ENCODE peak calls at places on chromosome 22, in seven cellular contexts. O, F, N, L, B, H and Y are unnamed samples.

GRCh38 chr22:39778055-39778454 is 115.5 kb downstream of the ENTHD1 start:
- ATAC-seq in O (no peak), F (no peak), N (no peak), L (no peak), B (no peak), H (no peak), Y (no peak)

GRCh38 chr22:43171019-43171491 is 15.9 kb downstream of the TTLL12 start:
- ATAC-seq in O (no peak), F (no peak), N (no peak), L (no peak), B (no peak), H (no peak), Y (no peak)

GRCh38 chr22:28791124-28791523 is 9.2 kb downstream of the XBP1 start:
- ATAC-seq in O (no peak), F (no peak), N (no peak), L (no peak), B (no peak), H (no peak), Y (no peak)

GRCh38 chr22:39369186-39369585 is 19.4 kb downstream of the SYNGR1 start:
- ATAC-seq in O (no peak), F (no peak), N (no peak), L (no peak), B (no peak), H (no peak), Y (no peak)

GRCh38 chr22:21952586-21953571 is at the start of gene PPM1F:
- ATAC-seq in O (peak; percentile 90), F (peak; percentile 86), N (peak; percentile 89), L (peak; percentile 95), B (peak; percentile 94), H (peak; percentile 90), Y (peak; percentile 90)

GRCh38 chr22:20808844-20809243 is 34.9 kb downstream of the SERPIND1 start:
- ATAC-seq in O (no peak), F (peak; percentile 25), N (no peak), L (no peak), B (no peak), H (no peak), Y (no peak)

GRCh38 chr22:23533771-23534191 is 46.3 kb downstream of the IGLL1 start:
- ATAC-seq in O (no peak), F (no peak), N (no peak), L (no peak), B (no peak), H (no peak), Y (no peak)

GRCh38 chr22:42425337-42425988 is 6.7 kb downstream of the NFAM1 start:
- ATAC-seq in O (no peak), F (no peak), N (peak; percentile 73), L (no peak), B (no peak), H (no peak), Y (no peak)

GRCh38 chr22:26442086-26442756 is 13.2 kb downstream of the ASPHD2 start:
- ATAC-seq in O (no peak), F (no peak), N (no peak), L (no peak), B (no peak), H (no peak), Y (no peak)

GRCh38 chr22:37501176-37501609 is 15.0 kb upstream of the MFNG start:
- ATAC-seq in O (no peak), F (no peak), N (peak; percentile 55), L (no peak), B (peak; percentile 14), H (no peak), Y (peak; percentile 39)

GRCh38 chr22:29270475-29271271 is 2.6 kb downstream of the EWSR1 start:
- ATAC-seq in O (no peak), F (no peak), N (no peak), L (no peak), B (no peak), H (no peak), Y (no peak)

GRCh38 chr22:36746571-36746970 is 29.3 kb downstream of the IFT27 start:
- ATAC-seq in O (no peak), F (no peak), N (no peak), L (no peak), B (no peak), H (no peak), Y (no peak)

GRCh38 chr22:48368975-48369525 is 1458.6 kb downstream of the BRD1 start:
- ATAC-seq in O (no peak), F (no peak), N (no peak), L (no peak), B (no peak), H (no peak), Y (no peak)

GRCh38 chr22:30212363-30212995 is 34.1 kb downstream of the LIF start:
- ATAC-seq in O (peak; percentile 63), F (no peak), N (peak; percentile 77), L (peak; percentile 72), B (peak; percentile 95), H (peak; percentile 81), Y (peak; percentile 64)

DNA sequence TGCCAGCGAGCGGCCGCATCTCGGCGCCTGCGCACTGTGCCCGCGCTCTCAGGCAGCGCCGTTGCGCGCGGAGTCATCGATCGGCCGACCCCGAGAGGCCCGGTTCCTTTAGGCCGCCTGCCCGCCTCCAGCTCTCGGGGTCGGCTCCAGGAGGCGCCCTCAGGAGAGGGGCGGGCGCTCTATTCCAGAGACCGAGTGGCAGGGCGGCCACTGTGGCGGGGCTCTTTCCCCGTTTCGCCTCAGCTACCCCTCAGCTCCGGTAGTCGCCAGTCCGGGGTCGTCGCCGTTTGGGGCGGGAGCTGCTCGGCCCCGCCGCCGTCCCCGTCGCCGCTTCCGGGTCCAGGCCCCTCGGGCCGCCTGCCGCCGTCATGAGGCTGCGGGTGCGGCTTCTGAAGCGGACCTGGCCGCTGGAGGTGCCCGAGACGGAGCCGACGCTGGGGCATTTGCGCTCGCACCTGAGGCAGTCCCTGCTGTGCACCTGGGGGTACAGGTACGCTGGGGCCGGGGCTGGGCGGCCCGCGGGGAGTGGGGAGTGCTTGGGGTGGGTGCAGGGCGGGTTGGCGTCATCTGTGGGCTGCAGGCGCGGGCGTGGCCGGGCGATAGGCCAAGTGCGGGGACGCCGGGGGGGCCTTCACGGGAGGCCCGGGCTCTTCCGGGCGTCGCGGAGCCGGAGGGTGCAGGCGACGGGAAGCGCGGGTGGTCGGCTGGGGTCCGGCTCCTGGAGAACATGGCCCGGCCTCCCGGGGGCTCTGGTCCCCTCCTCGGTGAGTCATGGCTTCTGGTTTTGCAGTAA is at the start of gene FBXO7:
- ATAC-seq in O (peak; percentile 83), F (peak; percentile 84), N (peak; percentile 92), L (peak; percentile 92), B (peak; percentile 94), H (peak; percentile 89), Y (peak; percentile 96)
- TF ChIP-seq CTCF in O (no peak), F (no peak), N (peak; percentile 64), L (peak; percentile 43), B (no peak), H (no peak), Y (peak; percentile 55)

DNA sequence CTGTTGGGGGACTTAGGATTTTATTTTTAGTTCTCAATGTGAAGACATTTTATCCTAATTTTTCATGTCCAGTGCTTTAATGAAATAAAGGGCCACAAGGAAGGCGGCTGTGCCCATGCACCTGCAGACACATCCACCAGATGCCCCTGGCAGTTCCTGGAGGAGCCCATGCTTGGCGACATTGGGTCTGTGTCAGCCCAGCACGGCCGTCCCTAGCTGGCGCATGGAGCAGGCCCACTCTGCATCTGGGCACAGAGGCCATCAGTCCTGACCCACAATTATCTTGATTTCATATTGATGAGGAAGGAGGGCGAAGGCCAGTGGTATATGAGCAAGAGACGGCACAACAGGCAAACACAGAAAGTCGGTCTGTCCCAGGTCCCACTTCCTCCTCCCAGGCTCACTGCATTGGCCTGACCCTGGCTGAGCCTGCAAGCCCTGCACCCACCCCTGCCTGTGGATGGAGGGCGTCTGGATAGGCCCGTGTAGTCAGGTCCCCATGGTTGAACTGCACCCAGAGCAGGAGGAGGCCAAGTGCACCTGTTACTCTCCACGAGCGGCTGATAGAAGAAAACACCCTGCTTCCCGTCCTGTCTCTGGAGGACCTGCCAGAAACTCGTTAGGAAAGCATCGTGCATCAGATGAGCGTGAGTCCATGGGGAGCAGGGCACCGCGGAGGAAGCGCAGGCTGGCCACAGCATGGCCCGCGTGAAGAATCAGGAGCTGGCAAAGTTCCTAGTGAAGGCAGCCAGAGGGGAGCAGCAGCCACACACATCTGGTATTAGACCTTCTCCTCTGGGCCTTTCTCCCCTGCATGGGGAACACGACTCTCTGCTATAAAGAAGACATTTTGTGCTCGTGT is 296.8 kb downstream of the BRD1 start:
- ATAC-seq in O (no peak), F (no peak), N (no peak), L (no peak), B (no peak), H (no peak), Y (no peak)
- TF ChIP-seq CTCF in O (no peak), F (no peak), N (no peak), L (no peak), B (no peak), H (no peak), Y (no peak)

GRCh38 chr22:49993649-49994360 is 18.8 kb downstream of the IL17REL start:
- ATAC-seq in O (peak; percentile 37), F (no peak), N (peak; percentile 13), L (no peak), B (peak; percentile 4), H (no peak), Y (peak; percentile 7)
- TF ChIP-seq CTCF in O (no peak), F (no peak), N (no peak), L (no peak), B (peak; percentile 6), H (peak; percentile 40), Y (no peak)

GRCh38 chr22:17171016-17171312 is 11.9 kb upstream of the HDHD5 start:
- ATAC-seq in O (no peak), F (no peak), N (no peak), L (peak; percentile 43), B (peak; percentile 81), H (no peak), Y (no peak)
- TF ChIP-seq CTCF in O (peak; percentile 54), F (no peak), N (no peak), L (no peak), B (no peak), H (no peak), Y (no peak)

GRCh38 chr22:46110215-46110614 is 40.1 kb upstream of the PPARA start:
- ATAC-seq in O (peak; percentile 53), F (peak; percentile 62), N (no peak), L (no peak), B (no peak), H (peak; percentile 59), Y (no peak)

GRCh38 chr22:46113110-46113909 is 37.0 kb upstream of the PPARA start:
- ATAC-seq in O (no peak), F (no peak), N (no peak), L (no peak), B (no peak), H (no peak), Y (no peak)

GRCh38 chr22:46112405-46112804 is 37.9 kb upstream of the PPARA start:
- ATAC-seq in O (no peak), F (no peak), N (no peak), L (no peak), B (no peak), H (no peak), Y (no peak)

GRCh38 chr22:46109474-46110003 is 40.8 kb upstream of the PPARA start:
- ATAC-seq in O (peak; percentile 10), F (no peak), N (no peak), L (no peak), B (no peak), H (no peak), Y (no peak)

DNA sequence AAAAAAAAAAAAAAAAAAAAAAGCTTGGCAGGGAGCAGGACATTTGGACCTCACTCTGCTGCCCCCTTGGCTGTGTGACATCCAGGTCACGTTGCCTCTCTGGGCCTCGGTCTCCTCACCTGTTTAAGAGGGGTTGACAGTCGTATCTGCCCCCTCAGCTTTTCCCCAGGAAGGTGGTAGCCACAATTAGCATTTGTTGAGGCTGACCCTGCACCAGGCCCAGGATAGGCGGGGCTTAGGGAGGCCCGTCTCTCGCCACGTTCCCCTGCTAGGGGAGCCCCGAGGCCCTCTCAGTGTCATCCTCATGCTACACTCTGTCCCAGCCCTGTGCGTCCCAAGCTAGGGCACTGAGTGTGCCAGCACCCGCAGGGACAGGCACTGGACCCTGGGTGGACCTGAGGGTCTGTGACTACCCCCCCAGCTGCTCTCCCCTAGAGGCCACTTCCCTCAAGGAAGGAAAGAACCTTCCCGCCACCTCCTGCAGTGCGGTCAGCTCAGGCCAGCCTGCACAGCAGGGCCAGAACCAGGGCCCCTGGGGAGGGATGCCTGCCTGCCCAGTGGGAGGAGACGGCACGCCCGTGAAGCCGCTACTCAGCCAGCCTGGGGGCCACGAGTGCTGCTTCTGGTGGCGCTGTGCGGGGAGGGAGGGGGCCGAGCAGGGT is 38.5 kb upstream of the PPARA start:
- ATAC-seq in O (no peak), F (no peak), N (no peak), L (no peak), B (no peak), H (no peak), Y (no peak)
- TF ChIP-seq CTCF in O (no peak), F (no peak), N (no peak), L (no peak), B (no peak), H (no peak), Y (no peak)